ENCODE peak calls at places on chromosomes 5 and 9, in six cellular contexts. Z is choroid plexus epithelial cell, H is lower leg skin, W is AG09309, C is fibroblast of the aortic adventitia, R is retinal pigment epithelial cell. G is an unnamed sample.

GRCh38 chr9:89676281-89676680 is 71.5 kb downstream of the GADD45G start:
- DNase-seq in Z (no peak), H (no peak), W (no peak), C (no peak), R (no peak), G (no peak)

GRCh38 chr9:111952559-111952958 is 55.9 kb downstream of the UGCG start:
- DNase-seq in Z (peak), H (peak), W (peak), C (peak), R (no peak), G (peak)

GRCh38 chr9:19492775-19493173 is 84.0 kb downstream of the ACER2 start:
- DNase-seq in Z (no peak), H (no peak), W (no peak), C (no peak), R (no peak), G (no peak)

GRCh38 chr5:113058269-113058668 is 81.7 kb downstream of the DCP2 start:
- DNase-seq in Z (no peak), H (peak), W (no peak), C (no peak), R (no peak), G (no peak)

GRCh38 chr5:14915291-14915976 is 43.9 kb upstream of the ANKH start:
- DNase-seq in Z (peak), H (no peak), W (no peak), C (no peak), R (peak), G (no peak)

GRCh38 chr5:157528036-157528632 is 47.4 kb downstream of the ADAM19 start:
- DNase-seq in Z (peak), H (no peak), W (no peak), C (no peak), R (no peak), G (no peak)

GRCh38 chr5:90548069-90548593 is 10.5 kb upstream of the ADGRV1 start:
- DNase-seq in Z (no peak), H (no peak), W (no peak), C (no peak), R (no peak), G (peak)

GRCh38 chr9:17694336-17694735 is 115.5 kb downstream of the SH3GL2 start:
- DNase-seq in Z (no peak), H (no peak), W (no peak), C (no peak), R (no peak), G (no peak)

GRCh38 chr9:120714846-120715231 is 569 bp upstream of the MEGF9 start:
- DNase-seq in Z (no peak), H (peak), W (no peak), C (no peak), R (no peak), G (no peak)

GRCh38 chr5:85452322-85453025 is 1067.8 kb upstream of the EDIL3 start:
- DNase-seq in Z (no peak), H (no peak), W (no peak), C (no peak), R (peak), G (no peak)

GRCh38 chr5:77145666-77146065 is 58.6 kb upstream of the ZBED3 start:
- DNase-seq in Z (peak), H (no peak), W (peak), C (peak), R (no peak), G (no peak)

GRCh38 chr9:106403081-106403480 is 459.9 kb upstream of the ZNF462 start:
- DNase-seq in Z (no peak), H (no peak), W (no peak), C (no peak), R (peak), G (peak)

DNA sequence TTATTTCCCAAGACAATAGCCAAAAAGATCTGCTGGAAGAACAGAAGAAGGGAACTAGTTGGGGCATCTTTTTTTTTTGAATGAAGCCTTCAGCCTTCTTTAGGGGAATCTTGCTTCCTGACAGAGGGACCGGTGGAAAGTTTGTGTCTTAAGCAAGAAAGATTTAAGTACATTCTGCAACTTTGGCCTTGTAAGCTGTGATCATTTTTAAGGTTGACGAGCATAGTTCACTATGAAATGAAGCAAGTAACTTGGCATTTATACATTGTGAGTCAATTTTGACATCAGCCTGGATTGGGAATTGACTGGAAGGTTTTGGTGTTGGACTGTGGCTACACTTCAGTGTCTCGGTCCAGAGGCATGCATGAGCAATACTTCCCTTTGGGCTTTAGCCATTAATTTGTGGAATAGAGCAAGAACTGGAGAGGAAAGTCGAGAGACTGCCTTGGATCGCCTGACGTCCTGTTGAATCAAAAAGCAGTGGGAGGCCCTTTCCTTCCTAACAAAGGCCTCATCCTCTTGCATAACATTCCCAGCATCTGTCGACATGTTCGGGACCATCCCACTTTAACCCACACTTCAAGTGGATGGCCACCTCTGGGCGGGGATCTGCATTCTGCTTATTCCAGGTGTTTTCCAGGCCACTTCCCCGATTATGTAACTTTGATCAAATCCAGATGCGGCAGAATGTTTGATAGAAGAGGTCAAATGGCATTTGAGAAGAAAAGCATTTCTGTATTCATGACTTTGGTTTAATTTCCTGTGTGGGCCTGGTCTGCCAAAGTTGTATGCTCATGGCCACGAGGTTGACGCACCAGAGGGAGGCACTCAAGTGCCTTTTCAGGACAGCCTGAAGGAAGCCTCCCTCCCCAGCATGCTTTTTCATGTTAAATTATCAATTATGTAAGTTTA is 12.5 kb downstream of the ABL1 start:
- DNase-seq in Z (peak), H (peak), W (peak), C (peak), R (no peak), G (peak)
- TF ChIP-seq CTCF in Z (peak), H (no peak), W (peak), C (peak), R (no peak), G (peak)

GRCh38 chr9:128163523-128164331 is 3.7 kb downstream of the BBLN start:
- DNase-seq in Z (no peak), H (no peak), W (no peak), C (no peak), R (no peak), G (no peak)

GRCh38 chr9:128163027-128163515 is 3.0 kb downstream of the BBLN start:
- DNase-seq in Z (no peak), H (no peak), W (no peak), C (no peak), R (no peak), G (no peak)

GRCh38 chr9:128164332-128164885 is 4.3 kb downstream of the BBLN start:
- DNase-seq in Z (no peak), H (no peak), W (no peak), C (peak), R (peak), G (peak)

GRCh38 chr9:128160603-128160987 is 530 bp downstream of the BBLN start:
- DNase-seq in Z (no peak), H (no peak), W (no peak), C (peak), R (no peak), G (no peak)

DNA sequence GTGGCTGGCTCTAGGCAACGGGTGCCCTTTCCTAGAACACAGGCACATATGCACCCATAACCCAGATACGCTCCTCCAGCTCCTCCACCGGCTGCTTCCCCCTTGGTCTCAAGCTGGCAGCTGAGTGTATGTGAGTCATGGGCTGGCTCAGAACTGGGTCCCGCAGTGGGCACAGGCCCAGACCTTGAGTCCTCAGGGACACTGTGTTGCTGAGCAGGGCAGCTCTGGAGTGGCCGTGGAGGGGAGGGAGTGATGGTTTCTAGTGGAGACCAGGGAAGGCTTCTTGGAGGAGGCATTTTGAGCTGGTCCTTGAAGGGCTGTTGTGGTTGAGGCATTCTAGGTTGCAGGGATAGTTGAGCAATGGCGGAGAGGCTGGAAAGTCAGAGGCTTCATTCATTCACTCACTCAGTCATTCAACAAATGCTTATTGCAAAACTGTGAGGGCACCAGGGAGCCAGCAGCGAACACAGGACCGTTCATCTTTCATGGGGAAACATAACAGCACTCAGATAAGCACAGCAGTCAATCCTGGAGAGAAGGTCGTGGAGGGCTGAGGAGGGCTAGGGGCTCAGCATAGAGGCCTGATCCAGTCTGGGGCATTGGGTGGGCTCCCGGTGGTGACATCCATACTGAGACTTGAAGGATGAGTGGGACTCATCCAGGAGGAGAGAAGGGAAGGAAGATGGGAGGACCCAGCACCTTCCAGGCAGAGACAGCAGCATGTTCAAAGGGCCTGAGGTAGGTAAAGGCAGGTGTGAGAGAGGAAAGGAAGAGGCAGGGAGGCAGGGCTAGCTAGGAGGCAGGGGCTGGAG is 2.4 kb downstream of the BBLN start:
- DNase-seq in Z (no peak), H (no peak), W (no peak), C (peak), R (no peak), G (no peak)
- H3K4me3 ChIP-seq in Z (no peak), H (no peak), W (no peak), C (no peak), R (no peak), G (no peak)

DNA sequence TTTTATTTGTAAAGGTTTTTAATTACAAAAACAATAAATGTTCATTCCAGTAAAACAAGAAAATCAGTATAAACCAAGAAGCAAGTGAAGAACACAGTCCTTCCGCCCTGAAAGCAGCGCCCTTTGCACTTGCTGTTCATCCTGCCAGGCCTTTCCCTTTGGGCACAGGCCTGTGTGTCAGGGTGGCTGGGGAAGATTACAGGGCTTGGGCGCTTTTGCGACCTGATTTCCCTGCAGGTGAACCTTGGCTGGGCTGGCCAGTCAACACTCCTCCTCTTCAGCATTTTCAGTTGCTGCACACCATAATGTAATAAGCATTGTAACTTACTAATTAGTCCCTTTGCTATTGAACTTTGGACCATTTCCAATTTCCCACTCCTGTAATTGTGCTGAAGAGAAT is 38.6 kb upstream of the TDRD7 start:
- DNase-seq in Z (no peak), H (no peak), W (no peak), C (no peak), R (no peak), G (no peak)
- TF ChIP-seq CTCF in Z (no peak), H (no peak), W (no peak), C (no peak), R (no peak), G (no peak)

GRCh38 chr5:36241636-36242533 is at the start of gene NADK2:
- DNase-seq in Z (peak), H (peak), W (peak), C (peak), R (peak), G (peak)

GRCh38 chr5:36242534-36243144 is 914 bp upstream of the NADK2 start:
- DNase-seq in Z (no peak), H (peak), W (no peak), C (no peak), R (no peak), G (no peak)

GRCh38 chr5:36246011-36246410 is 4.3 kb upstream of the NADK2 start:
- DNase-seq in Z (no peak), H (no peak), W (no peak), C (no peak), R (no peak), G (no peak)

GRCh38 chr5:36244076-36244475 is 2.4 kb upstream of the NADK2 start:
- DNase-seq in Z (no peak), H (no peak), W (no peak), C (no peak), R (no peak), G (no peak)

GRCh38 chr5:36243653-36244052 is 1.9 kb upstream of the NADK2 start:
- DNase-seq in Z (no peak), H (no peak), W (no peak), C (no peak), R (no peak), G (no peak)
- H3K4me3 ChIP-seq in Z (no peak), H (no peak), W (no peak), C (no peak), R (no peak), G (no peak)

DNA sequence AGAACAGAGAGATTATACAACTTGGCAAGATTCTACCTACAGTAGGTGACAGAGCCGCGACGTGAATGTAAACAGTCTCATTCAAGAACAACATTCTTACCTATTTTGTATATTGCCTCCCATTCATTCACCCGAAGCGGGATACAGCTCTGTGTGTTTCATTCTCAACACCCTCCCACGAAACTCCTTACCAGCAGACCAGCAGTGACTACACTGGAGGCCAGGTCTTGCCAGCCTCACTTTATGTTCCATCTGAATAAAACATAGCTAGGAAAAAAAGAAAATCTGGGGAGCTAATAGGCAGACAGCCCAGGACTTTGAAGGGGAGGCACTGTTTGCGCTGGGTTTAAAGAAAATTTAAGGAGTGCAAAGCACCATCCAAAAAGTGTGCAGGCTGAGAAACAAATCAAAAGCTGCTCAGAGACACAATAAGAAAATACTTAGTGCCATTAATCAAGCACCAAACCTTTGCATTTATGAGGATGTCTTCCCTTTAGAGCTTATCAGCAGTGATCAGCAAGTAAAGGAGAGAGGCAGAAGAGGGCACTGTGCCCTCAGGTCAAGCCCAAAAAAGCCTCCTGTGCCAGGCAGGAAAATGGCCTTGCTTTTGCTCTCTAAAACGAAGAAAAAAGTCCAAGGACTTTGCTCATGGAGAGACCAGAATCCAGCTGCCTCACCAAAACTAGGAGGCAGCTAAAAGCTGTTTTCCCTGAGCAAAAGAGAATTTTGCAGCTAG is 295.2 kb downstream of the BNC2 start:
- DNase-seq in Z (no peak), H (no peak), W (no peak), C (no peak), R (no peak), G (no peak)
- TF ChIP-seq CTCF in Z (peak), H (no peak), W (peak), C (no peak), R (no peak), G (no peak)

GRCh38 chr9:87340391-87340790 is 157.3 kb upstream of the DAPK1 start:
- DNase-seq in Z (no peak), H (no peak), W (no peak), C (no peak), R (no peak), G (no peak)

GRCh38 chr9:87337335-87338074 is 160.2 kb upstream of the DAPK1 start:
- DNase-seq in Z (peak), H (no peak), W (no peak), C (peak), R (no peak), G (peak)

GRCh38 chr9:87336407-87336806 is 161.3 kb upstream of the DAPK1 start:
- DNase-seq in Z (peak), H (no peak), W (no peak), C (peak), R (no peak), G (no peak)

GRCh38 chr9:87336914-87337333 is 160.7 kb upstream of the DAPK1 start:
- DNase-seq in Z (peak), H (no peak), W (peak), C (peak), R (peak), G (peak)

GRCh38 chr9:87338075-87338989 is 159.3 kb upstream of the DAPK1 start:
- DNase-seq in Z (no peak), H (no peak), W (no peak), C (no peak), R (no peak), G (no peak)
- H3K4me3 ChIP-seq in Z (no peak), H (no peak), W (no peak), C (no peak), R (no peak), G (no peak)